ENCODE peak calls at places on chromosomes 11 and 22, in nine cellular contexts. C is stimulated activated naive CD4-positive, alpha-beta T cell; K is adrenal gland; S is activated CD4-positive, alpha-beta T cell treated with anti-CD3 and anti-CD28 coated beads for 36 hours; D is stimulated activated CD4-positive, alpha-beta T cell treated with anti-CD3 and anti-CD28 coated beads, Interleukin-4, amount 100 ng/mL, for 48 hours; J is activated naive CD4-positive, alpha-beta T cell; U is T1000; O is astrocyte of the spinal cord; T is EH. B is an unnamed sample.

GRCh38 chr11:122746050-122746478 is 90.5 kb downstream of the UBASH3B start:
- DNase-seq in C (peak; percentile 61), K (no peak), S (peak; percentile 82), D (peak; percentile 66), J (no peak), U (no peak), O (no peak), T (no peak), B (no peak)

GRCh38 chr11:33542921-33543320 is 157.7 kb downstream of the C11orf91 start:
- DNase-seq in C (no peak), K (peak; percentile 80), S (peak; percentile 60), D (peak; percentile 19), J (no peak), U (no peak), O (peak; percentile 36), T (peak; percentile 69), B (peak; percentile 76)

GRCh38 chr22:44428941-44429615 is 69.0 kb downstream of the RTL6 start:
- DNase-seq in C (no peak), K (no peak), S (no peak), D (no peak), J (no peak), U (no peak), O (no peak), T (no peak), B (no peak)

GRCh38 chr22:47145883-47146282 is 383.4 kb downstream of the TBC1D22A start:
- DNase-seq in C (no peak), K (no peak), S (no peak), D (no peak), J (no peak), U (no peak), O (no peak), T (no peak), B (no peak)

GRCh38 chr11:69883292-69884255 is 64.4 kb upstream of the FGF3 start:
- DNase-seq in C (no peak), K (no peak), S (no peak), D (no peak), J (no peak), U (no peak), O (no peak), T (no peak), B (no peak)

GRCh38 chr22:39514373-39514973 is 5.9 kb upstream of the ATF4 start:
- DNase-seq in C (peak; percentile 17), K (peak; percentile 88), S (peak; percentile 72), D (no peak), J (no peak), U (no peak), O (peak; percentile 32), T (peak; percentile 55), B (no peak)

GRCh38 chr11:43392713-43393112 is 34.0 kb downstream of the TTC17 start:
- DNase-seq in C (no peak), K (no peak), S (no peak), D (no peak), J (no peak), U (no peak), O (no peak), T (no peak), B (no peak)

GRCh38 chr11:88579466-88579865 is 241.9 kb upstream of the CTSC start:
- DNase-seq in C (no peak), K (no peak), S (no peak), D (no peak), J (no peak), U (no peak), O (no peak), T (no peak), B (no peak)